ENCODE peak calls at places on chromosome 13, in five cellular contexts. P is tibial artery, C is kidney epithelial cell, A is GM23248, X is A549. U is an unnamed sample.

GRCh38 chr13:24931450-24932217 is 164.3 kb upstream of the PABPC3 start:
- DNase-seq in P (no peak), C (no peak), A (no peak), X (no peak), U (no peak)

GRCh38 chr13:48849515-48849914 is 126.2 kb upstream of the FNDC3A start:
- DNase-seq in P (no peak), C (no peak), A (no peak), X (no peak), U (no peak)

GRCh38 chr13:30895773-30896172 is 10.3 kb upstream of the MEDAG start:
- DNase-seq in P (peak; percentile 92), C (peak; percentile 41), A (peak; percentile 95), X (no peak), U (peak; percentile 92)

GRCh38 chr13:80235131-80235530 is 105.8 kb downstream of the SPRY2 start:
- DNase-seq in P (no peak), C (no peak), A (no peak), X (no peak), U (peak; percentile 45)

GRCh38 chr13:36370108-36370429 is 23.9 kb upstream of the SPART start:
- DNase-seq in P (no peak), C (no peak), A (no peak), X (no peak), U (no peak)

GRCh38 chr13:23813635-23814034 is 75.6 kb downstream of the MIPEP start:
- DNase-seq in P (no peak), C (no peak), A (no peak), X (no peak), U (no peak)

GRCh38 chr13:20161275-20161950 is 561 bp upstream of the GJA3 start:
- DNase-seq in P (no peak), C (no peak), A (peak; percentile 64), X (no peak), U (no peak)

GRCh38 chr13:39634956-39635355 is 20.5 kb upstream of the COG6 start:
- DNase-seq in P (no peak), C (no peak), A (no peak), X (no peak), U (no peak)

GRCh38 chr13:101211261-101211660 is 205.0 kb downstream of the NALCN start:
- DNase-seq in P (no peak), C (no peak), A (peak; percentile 71), X (peak; percentile 14), U (peak; percentile 23)

GRCh38 chr13:74289861-74290260 is 155.7 kb upstream of the KLF12 start:
- DNase-seq in P (no peak), C (no peak), A (no peak), X (no peak), U (no peak)

GRCh38 chr13:44125943-44126469 is 246.3 kb downstream of the LACC1 start:
- DNase-seq in P (no peak), C (no peak), A (no peak), X (no peak), U (no peak)

GRCh38 chr13:42753697-42754096 is 27.7 kb upstream of the FAM216B start:
- DNase-seq in P (no peak), C (no peak), A (no peak), X (no peak), U (peak; percentile 20)

GRCh38 chr13:74005320-74006154 is 128.7 kb downstream of the KLF12 start:
- DNase-seq in P (no peak), C (no peak), A (no peak), X (no peak), U (no peak)

GRCh38 chr13:71866173-71867091 is 572 bp downstream of the DACH1 start:
- DNase-seq in P (no peak), C (no peak), A (peak; percentile 24), X (no peak), U (peak; percentile 7)

DNA sequence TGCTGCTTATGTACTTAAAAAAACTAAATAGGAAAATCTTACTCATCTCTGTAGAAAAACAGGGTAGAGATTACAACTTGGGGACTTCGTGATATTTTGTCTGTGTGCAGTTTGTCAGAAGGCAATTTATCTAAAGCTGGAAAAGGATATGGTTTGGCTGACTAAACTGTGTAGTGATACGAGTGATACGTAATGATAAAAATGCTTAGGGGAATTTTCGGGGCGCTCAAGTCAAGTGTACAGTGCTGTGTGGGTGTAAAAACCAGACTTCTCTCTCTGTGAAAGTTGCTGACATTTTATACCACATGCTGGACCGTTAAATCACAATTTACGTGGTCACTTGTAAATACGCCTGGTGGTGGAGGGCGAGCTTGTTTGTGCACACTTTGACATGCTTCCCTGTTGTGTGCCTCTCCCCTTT is 221.7 kb downstream of the KCNRG start:
- DNase-seq in P (no peak), C (no peak), A (no peak), X (no peak), U (peak; percentile 26)
- H3K4me3 ChIP-seq in P (no peak overlapping the region), C (no peak overlapping the region), A (no peak overlapping the region), X (no peak overlapping the region), U (no peak overlapping the region)

DNA sequence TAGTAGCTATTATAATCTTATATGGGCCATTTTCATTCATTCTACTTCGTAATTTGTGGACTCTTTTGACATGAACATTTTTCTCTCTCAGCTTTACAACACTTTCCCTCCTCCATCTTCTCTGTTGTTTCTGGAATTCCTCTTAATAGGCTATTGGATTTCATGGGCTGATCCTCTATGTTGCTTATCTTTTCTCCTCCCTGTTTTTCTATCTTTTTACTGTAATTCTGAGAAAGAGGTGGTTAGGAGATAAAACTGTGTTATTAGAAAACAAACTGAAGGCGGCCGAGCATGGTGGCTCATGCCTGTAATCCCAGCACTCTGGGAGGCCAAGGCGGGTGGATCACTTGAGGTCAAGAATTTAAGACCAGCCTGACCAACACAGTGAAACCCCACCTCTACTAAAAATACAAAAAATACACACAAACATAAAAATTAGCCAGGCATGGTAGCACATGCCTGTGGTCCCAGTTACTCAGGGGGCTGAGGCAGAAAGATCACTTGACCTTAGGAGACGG is 188.1 kb downstream of the UGGT2 start:
- DNase-seq in P (no peak), C (no peak), A (no peak), X (no peak), U (peak; percentile 65)
- H3K4me3 ChIP-seq in P (no peak overlapping the region), C (no peak overlapping the region), A (no peak overlapping the region), X (no peak overlapping the region), U (no peak overlapping the region)

GRCh38 chr13:33543631-33544030 is 258.1 kb upstream of the STARD13 start:
- DNase-seq in P (no peak), C (no peak), A (peak; percentile 34), X (no peak), U (no peak)
- H3K4me3 ChIP-seq in P (peak overlapping the region; percentile 55), C (no peak overlapping the region), A (peak overlapping the region; percentile 80), X (peak overlapping the region; percentile 52), U (no peak overlapping the region)

DNA sequence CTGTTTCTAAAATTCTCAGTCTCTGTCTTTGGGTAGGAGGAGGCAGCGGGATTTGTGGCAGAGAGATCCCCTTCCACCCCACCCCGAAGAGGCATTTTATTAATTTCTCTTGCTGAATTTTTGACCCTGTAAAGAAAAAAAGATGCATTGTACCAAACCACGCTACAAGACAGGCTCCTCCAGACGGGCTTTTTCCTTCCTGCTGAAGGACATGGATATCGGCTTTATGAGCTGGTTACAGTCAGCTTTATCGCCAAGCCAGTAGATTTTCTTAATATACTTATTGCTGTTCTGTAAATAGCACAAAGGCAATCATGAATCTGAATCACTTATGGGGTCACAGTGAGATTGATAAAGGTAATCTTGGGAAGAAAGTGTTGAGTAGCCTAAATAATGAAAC is 24.5 kb downstream of the MBNL2 start:
- DNase-seq in P (no peak), C (no peak), A (peak; percentile 51), X (no peak), U (no peak)
- H3K4me3 ChIP-seq in P (peak overlapping the region; percentile 11), C (no peak overlapping the region), A (peak overlapping the region; percentile 62), X (no peak overlapping the region), U (peak overlapping the region; percentile 26)

DNA sequence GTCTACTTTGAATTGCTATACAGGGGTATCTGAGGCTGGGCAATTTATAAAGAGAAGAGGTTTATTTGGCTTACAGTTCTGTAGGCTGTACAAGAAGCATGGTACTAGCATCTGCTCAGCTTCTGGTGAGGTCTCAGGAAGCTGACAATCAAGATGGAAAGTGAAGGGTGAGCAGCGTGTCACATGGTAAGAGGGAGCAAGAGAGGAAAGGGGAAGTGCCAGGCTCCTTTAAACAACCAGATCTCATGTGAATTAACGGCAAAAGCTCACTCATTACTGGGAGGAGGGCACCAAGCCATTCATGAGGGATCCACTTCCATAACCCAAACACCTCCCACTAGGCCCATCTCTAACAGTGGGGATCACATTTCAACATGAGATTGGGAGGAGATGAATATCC is 222.4 kb downstream of the TDRD3 start:
- DNase-seq in P (no peak), C (no peak), A (no peak), X (no peak), U (no peak)
- H3K4me3 ChIP-seq in P (no peak overlapping the region), C (no peak overlapping the region), A (no peak overlapping the region), X (no peak overlapping the region), U (no peak overlapping the region)

DNA sequence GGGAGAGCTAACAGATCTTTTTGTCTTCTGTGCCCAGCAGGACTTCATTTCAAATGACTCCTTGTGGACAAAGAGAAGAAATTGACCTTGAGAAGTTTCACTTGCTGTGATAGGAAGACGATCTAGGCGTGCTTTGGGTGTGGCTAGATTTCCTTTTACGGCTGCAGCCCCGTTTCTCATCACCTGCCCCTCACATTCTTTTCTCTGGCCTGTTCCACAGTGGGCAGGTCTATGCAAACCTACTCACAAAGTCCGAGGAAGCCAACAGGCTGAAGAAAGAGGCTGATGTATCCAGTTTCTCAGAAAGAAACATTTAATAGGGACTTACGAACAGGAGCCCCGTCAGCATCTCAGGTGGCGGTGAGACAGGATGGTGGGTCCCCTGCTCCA is 231.8 kb downstream of the FGF9 start:
- DNase-seq in P (no peak), C (no peak), A (no peak), X (no peak), U (no peak)
- H3K4me3 ChIP-seq in P (no peak overlapping the region), C (no peak overlapping the region), A (no peak overlapping the region), X (no peak overlapping the region), U (no peak overlapping the region)

GRCh38 chr13:62678039-62678438 is 1262.4 kb upstream of the PCDH20 start:
- DNase-seq in P (no peak), C (no peak), A (no peak), X (no peak), U (no peak)
- H3K4me3 ChIP-seq in P (no peak overlapping the region), C (no peak overlapping the region), A (no peak overlapping the region), X (peak overlapping the region; percentile 19), U (no peak overlapping the region)